ENCODE peak calls at places on chromosomes 11 and 22, in nine cellular contexts. W is Panc1, I is HCT116, G is A549, C is GM12878, X is GM23338, O is HepG2, L is SK-N-SH, P is K562. V is an unnamed sample.

GRCh38 chr22:32336185-32336603 is 21.5 kb upstream of the RFPL3 start:
- DNase-seq in W (no peak), I (no peak), G (no peak), P (no peak), X (peak; percentile 72), C (no peak), O (no peak), L (no peak), V (no peak)

GRCh38 chr22:46052801-46053562 is 76.0 kb upstream of the WNT7B start:
- DNase-seq in O (no peak), C (no peak), X (no peak), G (no peak), L (peak; percentile 85), W (no peak), I (no peak), P (no peak), V (no peak)

GRCh38 chr11:73997120-73997772 is 11.6 kb downstream of the UCP3 start:
- DNase-seq in P (no peak), C (no peak), G (no peak), I (no peak), W (no peak), L (no peak), O (no peak), X (no peak), V (no peak)

GRCh38 chr11:113114452-113115027 is 153.3 kb downstream of the NCAM1 start:
- DNase-seq in C (no peak), I (no peak), X (peak; percentile 67), P (peak; percentile 21), O (peak; percentile 3), G (no peak), L (peak; percentile 49), W (peak; percentile 24), V (peak; percentile 38)

GRCh38 chr11:725624-726202 is 19.7 kb downstream of the EPS8L2 start:
- DNase-seq in I (no peak), G (no peak), W (no peak), C (no peak), P (no peak), L (peak; percentile 51), O (no peak), X (peak; percentile 63), V (no peak)

GRCh38 chr22:36562261-36562835 is 33.4 kb upstream of the EIF3D start:
- DNase-seq in G (peak; percentile 46), C (no peak), O (no peak), I (no peak), X (no peak), P (peak; percentile 20), L (no peak), W (no peak), V (no peak)

GRCh38 chr11:69213964-69214363 is 58.2 kb downstream of the SMIM38 start:
- DNase-seq in G (no peak), X (no peak), P (no peak), O (no peak), W (no peak), C (no peak), I (no peak), L (no peak), V (no peak)

GRCh38 chr11:93525601-93526000 is 17.6 kb downstream of the SMCO4 start:
- DNase-seq in C (no peak), G (no peak), I (no peak), O (no peak), X (no peak), L (no peak), W (no peak), P (peak; percentile 36), V (no peak)

GRCh38 chr11:113554531-113554930 is 79.3 kb upstream of the DRD2 start:
- DNase-seq in X (peak; percentile 24), W (no peak), P (peak; percentile 28), L (no peak), C (no peak), G (no peak), O (no peak), I (no peak), V (no peak)

GRCh38 chr11:3642071-3642951 is 519 bp upstream of the ART5 start:
- DNase-seq in X (peak; percentile 97), I (peak; percentile 72), L (peak; percentile 98), C (no peak), P (peak; percentile 95), W (no peak), G (peak; percentile 77), O (peak; percentile 81), V (no peak)

GRCh38 chr11:96061730-96062524 is 138.0 kb upstream of the MTMR2 start:
- DNase-seq in X (no peak), L (no peak), P (no peak), I (no peak), O (peak; percentile 56), C (no peak), G (no peak), W (no peak), V (no peak)

GRCh38 chr22:50738649-50739227 is 734 bp downstream of the ACR start:
- DNase-seq in G (no peak), C (no peak), X (no peak), I (no peak), P (no peak), O (no peak), L (no peak), W (no peak), V (no peak)

GRCh38 chr11:93655581-93656255 is 5.8 kb upstream of the CEP295 start:
- DNase-seq in X (no peak), G (no peak), C (no peak), L (no peak), I (no peak), P (no peak), O (no peak), W (no peak), V (no peak)

GRCh38 chr11:44673691-44674090 is 53.1 kb upstream of the TSPAN18 start:
- DNase-seq in X (no peak), W (no peak), P (no peak), I (no peak), O (no peak), C (no peak), G (no peak), L (no peak), V (peak; percentile 6)
- TF ChIP-seq REST in X (no peak), W (no peak), P (no peak), I (no peak), O (no peak), C (no peak), G (no peak), L (no peak), V (no peak)

DNA sequence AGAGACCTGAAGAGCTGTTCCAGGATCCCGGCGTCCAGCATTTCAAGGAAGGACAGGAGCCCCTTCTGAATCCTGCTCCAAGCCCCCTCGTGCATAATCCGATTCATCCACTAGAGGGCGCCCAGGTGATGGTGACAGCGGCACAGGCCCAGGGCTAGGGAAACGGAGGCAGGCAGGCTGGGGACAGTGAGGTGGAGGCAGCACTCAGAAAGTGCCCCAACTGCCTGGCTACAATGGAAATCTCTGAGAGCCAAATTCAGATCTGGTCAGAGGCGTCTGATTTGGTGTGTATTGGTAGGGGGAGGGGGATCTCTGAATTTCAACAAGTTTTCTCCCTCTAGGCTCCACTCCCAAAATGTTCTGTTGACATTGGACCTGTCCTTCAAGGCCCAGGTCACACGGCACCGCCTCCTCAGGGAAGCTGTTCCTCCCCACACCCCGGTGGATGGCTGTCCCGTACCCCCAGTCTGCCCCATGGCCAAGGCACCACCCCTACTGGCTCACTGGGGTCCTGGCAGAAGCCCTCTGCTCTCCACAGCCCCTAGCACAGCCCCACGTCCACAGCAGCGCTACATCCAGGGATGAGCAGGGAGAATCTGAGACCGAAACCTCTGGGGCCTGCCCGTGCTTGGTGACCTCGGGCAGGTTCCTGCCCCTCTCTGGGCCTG is 142.9 kb downstream of the CRYBB2 start:
- DNase-seq in P (peak; percentile 60), I (peak; percentile 21), L (peak; percentile 83), X (peak; percentile 97), W (peak; percentile 20), O (peak; percentile 35), G (peak; percentile 38), C (no peak), V (peak; percentile 75)
- TF ChIP-seq REST in P (no peak), I (no peak), L (no peak), X (no peak), W (no peak), O (no peak), G (no peak), C (no peak), V (no peak)

DNA sequence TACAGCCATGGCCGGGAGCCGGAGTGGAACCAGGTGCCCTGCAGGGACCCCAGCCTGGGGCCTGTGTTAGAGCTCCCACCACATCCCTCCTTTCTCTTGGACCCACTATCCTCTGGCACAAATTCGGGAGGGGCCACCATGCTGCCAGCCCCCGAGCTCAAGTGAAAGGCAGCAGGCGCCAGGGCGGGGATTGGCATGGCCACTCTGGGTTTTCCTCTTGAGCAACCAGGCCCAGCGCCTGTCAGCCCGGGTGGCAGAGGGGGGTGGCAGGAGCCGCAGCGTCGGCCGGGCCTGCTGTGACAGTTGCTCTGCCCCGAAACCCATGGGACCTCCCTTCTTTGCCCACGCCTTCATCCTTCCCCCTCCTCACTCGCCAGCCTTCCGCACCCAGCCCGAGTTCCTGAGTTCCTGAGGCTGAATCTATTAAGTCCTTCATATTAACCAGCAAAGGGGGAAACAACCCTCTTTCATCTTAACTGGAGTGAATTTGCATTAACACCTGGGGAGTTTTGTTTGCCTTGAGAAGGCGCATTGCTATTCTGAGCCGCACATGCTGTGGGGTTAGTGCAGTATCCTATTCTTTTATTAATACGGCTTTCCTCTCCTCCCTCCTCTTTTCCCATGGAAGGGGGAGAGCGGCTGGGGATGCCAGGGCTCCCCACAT is 16.7 kb upstream of the CABP7 start:
- DNase-seq in G (no peak), L (peak; percentile 20), W (no peak), I (no peak), O (no peak), P (no peak), X (peak; percentile 58), C (no peak), V (no peak)
- TF ChIP-seq REST in G (no peak), L (no peak), W (no peak), I (no peak), O (no peak), P (no peak), X (no peak), C (no peak), V (no peak)

DNA sequence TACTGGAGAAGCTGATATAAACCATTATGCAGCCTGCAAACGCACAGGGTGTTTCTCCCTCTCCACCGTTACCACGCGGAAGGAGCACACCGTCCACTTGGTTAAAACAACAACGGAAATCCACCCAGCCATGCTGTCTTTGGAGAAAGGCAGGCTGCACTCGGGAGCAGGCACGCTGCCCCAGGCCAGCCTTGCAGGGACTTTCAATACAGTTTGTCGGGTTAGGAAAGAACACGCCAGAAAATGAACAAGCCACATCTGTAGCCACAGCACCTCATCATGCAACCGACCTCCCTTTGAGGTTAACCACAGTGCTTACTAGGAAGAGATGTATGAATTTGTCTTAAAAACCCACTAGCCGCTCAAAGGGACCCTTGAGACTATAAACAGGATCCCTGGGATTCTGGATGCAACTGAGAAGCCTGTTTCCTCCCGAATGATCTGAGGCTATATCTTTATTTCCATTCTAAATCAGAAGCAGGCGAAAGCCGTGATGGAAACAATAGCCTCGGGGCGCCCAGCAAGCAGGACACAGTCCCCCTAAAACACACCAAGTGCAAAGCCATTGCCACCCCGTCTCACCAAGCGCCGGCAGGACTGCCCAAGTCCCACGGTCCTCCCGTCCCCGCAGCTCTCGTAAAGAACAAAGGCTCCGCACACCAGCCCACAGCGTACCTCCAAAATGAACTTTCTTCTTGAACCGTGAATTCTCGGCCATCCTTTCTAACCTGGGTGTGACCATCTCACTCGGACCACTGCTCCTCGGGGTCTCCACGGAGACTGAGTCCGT is 318.9 kb downstream of the CTTN start:
- DNase-seq in C (no peak), P (no peak), O (no peak), G (no peak), W (no peak), I (no peak), L (no peak), X (no peak), V (no peak)
- TF ChIP-seq REST in C (no peak), P (no peak), O (no peak), G (no peak), W (no peak), I (no peak), L (no peak), X (no peak), V (no peak)